ENCODE peak calls at places on chromosomes 5 and 9, in nine cellular contexts. One of them, this sample, is unnamed.

GRCh38 chr5:110957934-110958333 is 113.6 kb upstream of the TSLP start:
- DNase-seq in CD8-positive, alpha-beta T cell: no peak
- DNase-seq in colonic mucosa: no peak
- DNase-seq in IMR-90: peak; percentile 75
- DNase-seq in tibial artery: no peak
- DNase-seq in psoas muscle: no peak
- DNase-seq in dorsolateral prefrontal cortex: no peak
- DNase-seq in WERI-Rb-1: no peak
- DNase-seq in pancreas: no peak
- DNase-seq in this sample: peak; percentile 14

GRCh38 chr9:115291841-115292240 is 173.9 kb upstream of the TNC start:
- DNase-seq in CD8-positive, alpha-beta T cell: no peak
- DNase-seq in colonic mucosa: peak; percentile 89
- DNase-seq in IMR-90: peak; percentile 52
- DNase-seq in tibial artery: no peak
- DNase-seq in psoas muscle: no peak
- DNase-seq in dorsolateral prefrontal cortex: no peak
- DNase-seq in WERI-Rb-1: no peak
- DNase-seq in pancreas: no peak
- DNase-seq in this sample: no peak

GRCh38 chr9:112809351-112809848 is 58.8 kb downstream of the SNX30 start:
- DNase-seq in CD8-positive, alpha-beta T cell: no peak
- DNase-seq in colonic mucosa: no peak
- DNase-seq in IMR-90: no peak
- DNase-seq in tibial artery: no peak
- DNase-seq in psoas muscle: no peak
- DNase-seq in dorsolateral prefrontal cortex: no peak
- DNase-seq in WERI-Rb-1: no peak
- DNase-seq in pancreas: no peak
- DNase-seq in this sample: no peak

GRCh38 chr5:179620703-179621350 is 2.6 kb downstream of the HNRNPH1 start:
- DNase-seq in CD8-positive, alpha-beta T cell: no peak
- DNase-seq in colonic mucosa: no peak
- DNase-seq in IMR-90: no peak
- DNase-seq in tibial artery: no peak
- DNase-seq in psoas muscle: no peak
- DNase-seq in dorsolateral prefrontal cortex: no peak
- DNase-seq in WERI-Rb-1: no peak
- DNase-seq in pancreas: no peak
- DNase-seq in this sample: no peak

GRCh38 chr5:40447438-40447837 is 232.3 kb upstream of the PTGER4 start:
- DNase-seq in CD8-positive, alpha-beta T cell: no peak
- DNase-seq in colonic mucosa: no peak
- DNase-seq in IMR-90: peak; percentile 55
- DNase-seq in tibial artery: no peak
- DNase-seq in psoas muscle: no peak
- DNase-seq in dorsolateral prefrontal cortex: no peak
- DNase-seq in WERI-Rb-1: no peak
- DNase-seq in pancreas: no peak
- DNase-seq in this sample: peak; percentile 68

GRCh38 chr5:39424751-39425524 is at the start of gene DAB2:
- DNase-seq in CD8-positive, alpha-beta T cell: peak; percentile 39
- DNase-seq in colonic mucosa: peak; percentile 86
- DNase-seq in IMR-90: peak; percentile 96
- DNase-seq in tibial artery: peak; percentile 92
- DNase-seq in psoas muscle: peak; percentile 90
- DNase-seq in dorsolateral prefrontal cortex: peak; percentile 53
- DNase-seq in WERI-Rb-1: no peak
- DNase-seq in pancreas: peak; percentile 81
- DNase-seq in this sample: peak; percentile 92

GRCh38 chr5:125559296-125559695 is 812.9 kb upstream of the ZNF608 start:
- DNase-seq in CD8-positive, alpha-beta T cell: no peak
- DNase-seq in colonic mucosa: no peak
- DNase-seq in IMR-90: peak; percentile 99
- DNase-seq in tibial artery: no peak
- DNase-seq in psoas muscle: no peak
- DNase-seq in dorsolateral prefrontal cortex: no peak
- DNase-seq in WERI-Rb-1: no peak
- DNase-seq in pancreas: no peak
- DNase-seq in this sample: peak; percentile 96

GRCh38 chr5:147509041-147509709 is 693 bp downstream of the DPYSL3 start:
- DNase-seq in CD8-positive, alpha-beta T cell: no peak
- DNase-seq in colonic mucosa: peak; percentile 29
- DNase-seq in IMR-90: peak; percentile 16
- DNase-seq in tibial artery: peak; percentile 69
- DNase-seq in psoas muscle: peak; percentile 57
- DNase-seq in dorsolateral prefrontal cortex: no peak
- DNase-seq in WERI-Rb-1: peak; percentile 50
- DNase-seq in pancreas: peak; percentile 62
- DNase-seq in this sample: no peak

GRCh38 chr5:147453901-147454814 is 55.7 kb downstream of the DPYSL3 start:
- DNase-seq in CD8-positive, alpha-beta T cell: peak; percentile 66
- DNase-seq in colonic mucosa: peak; percentile 87
- DNase-seq in IMR-90: peak; percentile 85
- DNase-seq in tibial artery: peak; percentile 95
- DNase-seq in psoas muscle: peak; percentile 94
- DNase-seq in dorsolateral prefrontal cortex: peak; percentile 77
- DNase-seq in WERI-Rb-1: peak; percentile 94
- DNase-seq in pancreas: peak; percentile 97
- DNase-seq in this sample: peak; percentile 51

GRCh38 chr9:116387934-116388714 is 234.5 kb downstream of the PAPPA start:
- DNase-seq in CD8-positive, alpha-beta T cell: no peak
- DNase-seq in colonic mucosa: no peak
- DNase-seq in IMR-90: no peak
- DNase-seq in tibial artery: no peak
- DNase-seq in psoas muscle: no peak
- DNase-seq in dorsolateral prefrontal cortex: no peak
- DNase-seq in WERI-Rb-1: no peak
- DNase-seq in pancreas: no peak
- DNase-seq in this sample: no peak

GRCh38 chr5:39100851-39101396 is 26.7 kb upstream of the RICTOR start:
- DNase-seq in CD8-positive, alpha-beta T cell: no peak
- DNase-seq in colonic mucosa: no peak
- DNase-seq in IMR-90: peak; percentile 99
- DNase-seq in tibial artery: no peak
- DNase-seq in psoas muscle: no peak
- DNase-seq in dorsolateral prefrontal cortex: no peak
- DNase-seq in WERI-Rb-1: no peak
- DNase-seq in pancreas: no peak
- DNase-seq in this sample: peak; percentile 89

GRCh38 chr9:79134654-79135053 is 437.1 kb upstream of the TLE4 start:
- DNase-seq in CD8-positive, alpha-beta T cell: no peak
- DNase-seq in colonic mucosa: no peak
- DNase-seq in IMR-90: peak; percentile 12
- DNase-seq in tibial artery: no peak
- DNase-seq in psoas muscle: no peak
- DNase-seq in dorsolateral prefrontal cortex: no peak
- DNase-seq in WERI-Rb-1: peak; percentile 33
- DNase-seq in pancreas: no peak
- DNase-seq in this sample: peak; percentile 5

GRCh38 chr5:146338774-146339714 is at the start of gene POU4F3:
- DNase-seq in CD8-positive, alpha-beta T cell: no peak
- DNase-seq in colonic mucosa: no peak
- DNase-seq in IMR-90: no peak
- DNase-seq in tibial artery: no peak
- DNase-seq in psoas muscle: no peak
- DNase-seq in dorsolateral prefrontal cortex: no peak
- DNase-seq in WERI-Rb-1: peak; percentile 58
- DNase-seq in pancreas: no peak
- DNase-seq in this sample: no peak

GRCh38 chr5:134647750-134648424 is 698 bp upstream of the SEC24A start:
- DNase-seq in CD8-positive, alpha-beta T cell: peak; percentile 24
- DNase-seq in colonic mucosa: no peak
- DNase-seq in IMR-90: peak; percentile 35
- DNase-seq in tibial artery: peak; percentile 6
- DNase-seq in psoas muscle: peak; percentile 58
- DNase-seq in dorsolateral prefrontal cortex: no peak
- DNase-seq in WERI-Rb-1: no peak
- DNase-seq in pancreas: no peak
- DNase-seq in this sample: no peak

GRCh38 chr5:124745367-124746251 is 830 bp downstream of the ZNF608 start:
- DNase-seq in CD8-positive, alpha-beta T cell: no peak
- DNase-seq in colonic mucosa: no peak
- DNase-seq in IMR-90: peak; percentile 51
- DNase-seq in tibial artery: no peak
- DNase-seq in psoas muscle: no peak
- DNase-seq in dorsolateral prefrontal cortex: no peak
- DNase-seq in WERI-Rb-1: peak; percentile 14
- DNase-seq in pancreas: no peak
- DNase-seq in this sample: no peak

GRCh38 chr5:78574731-78575161 is 73.8 kb downstream of the LHFPL2 start:
- DNase-seq in CD8-positive, alpha-beta T cell: no peak
- DNase-seq in colonic mucosa: no peak
- DNase-seq in IMR-90: peak; percentile 68
- DNase-seq in tibial artery: no peak
- DNase-seq in psoas muscle: no peak
- DNase-seq in dorsolateral prefrontal cortex: no peak
- DNase-seq in WERI-Rb-1: peak; percentile 77
- DNase-seq in pancreas: no peak
- DNase-seq in this sample: peak; percentile 61

GRCh38 chr5:45335978-45336377 is 360.2 kb downstream of the HCN1 start:
- DNase-seq in CD8-positive, alpha-beta T cell: no peak
- DNase-seq in colonic mucosa: no peak
- DNase-seq in IMR-90: no peak
- DNase-seq in tibial artery: no peak
- DNase-seq in psoas muscle: no peak
- DNase-seq in dorsolateral prefrontal cortex: no peak
- DNase-seq in WERI-Rb-1: no peak
- DNase-seq in pancreas: no peak
- DNase-seq in this sample: no peak

GRCh38 chr5:41482715-41483114 is 27.7 kb downstream of the PLCXD3 start:
- DNase-seq in CD8-positive, alpha-beta T cell: no peak
- DNase-seq in colonic mucosa: no peak
- DNase-seq in IMR-90: no peak
- DNase-seq in tibial artery: no peak
- DNase-seq in psoas muscle: no peak
- DNase-seq in dorsolateral prefrontal cortex: no peak
- DNase-seq in WERI-Rb-1: no peak
- DNase-seq in pancreas: no peak
- DNase-seq in this sample: no peak

GRCh38 chr5:14251733-14252132 is 108.6 kb downstream of the TRIO start:
- DNase-seq in CD8-positive, alpha-beta T cell: no peak
- DNase-seq in colonic mucosa: no peak
- DNase-seq in IMR-90: no peak
- DNase-seq in tibial artery: no peak
- DNase-seq in psoas muscle: no peak
- DNase-seq in dorsolateral prefrontal cortex: no peak
- DNase-seq in WERI-Rb-1: no peak
- DNase-seq in pancreas: no peak
- DNase-seq in this sample: no peak

GRCh38 chr5:151661968-151662732 is 24.6 kb downstream of the SPARC start:
- DNase-seq in CD8-positive, alpha-beta T cell: no peak
- DNase-seq in colonic mucosa: no peak
- DNase-seq in IMR-90: no peak
- DNase-seq in tibial artery: no peak
- DNase-seq in psoas muscle: no peak
- DNase-seq in dorsolateral prefrontal cortex: no peak
- DNase-seq in WERI-Rb-1: no peak
- DNase-seq in pancreas: no peak
- DNase-seq in this sample: no peak

GRCh38 chr5:151661096-151661495 is 25.6 kb downstream of the SPARC start:
- DNase-seq in CD8-positive, alpha-beta T cell: no peak
- DNase-seq in colonic mucosa: no peak
- DNase-seq in IMR-90: no peak
- DNase-seq in tibial artery: no peak
- DNase-seq in psoas muscle: no peak
- DNase-seq in dorsolateral prefrontal cortex: no peak
- DNase-seq in WERI-Rb-1: no peak
- DNase-seq in pancreas: no peak
- DNase-seq in this sample: no peak

GRCh38 chr5:151659001-151659754 is 27.5 kb downstream of the SPARC start:
- DNase-seq in CD8-positive, alpha-beta T cell: peak; percentile 80
- DNase-seq in colonic mucosa: peak; percentile 79
- DNase-seq in IMR-90: peak; percentile 80
- DNase-seq in tibial artery: peak; percentile 91
- DNase-seq in psoas muscle: peak; percentile 92
- DNase-seq in dorsolateral prefrontal cortex: peak; percentile 76
- DNase-seq in WERI-Rb-1: peak; percentile 83
- DNase-seq in pancreas: peak; percentile 90
- DNase-seq in this sample: peak; percentile 75

GRCh38 chr5:151662805-151663204 is 23.9 kb downstream of the SPARC start:
- DNase-seq in CD8-positive, alpha-beta T cell: no peak
- DNase-seq in colonic mucosa: no peak
- DNase-seq in IMR-90: no peak
- DNase-seq in tibial artery: no peak
- DNase-seq in psoas muscle: no peak
- DNase-seq in dorsolateral prefrontal cortex: no peak
- DNase-seq in WERI-Rb-1: no peak
- DNase-seq in pancreas: no peak
- DNase-seq in this sample: no peak

GRCh38 chr5:151660616-151661015 is 26.1 kb downstream of the SPARC start:
- DNase-seq in CD8-positive, alpha-beta T cell: no peak
- DNase-seq in colonic mucosa: no peak
- DNase-seq in IMR-90: peak; percentile 84
- DNase-seq in tibial artery: no peak
- DNase-seq in psoas muscle: no peak
- DNase-seq in dorsolateral prefrontal cortex: no peak
- DNase-seq in WERI-Rb-1: no peak
- DNase-seq in pancreas: no peak
- DNase-seq in this sample: peak; percentile 71
- H3K27ac ChIP-seq in CD8-positive, alpha-beta T cell: no peak overlapping the region
- H3K27ac ChIP-seq in colonic mucosa: no peak overlapping the region
- H3K27ac ChIP-seq in IMR-90: peak overlapping the region; percentile 75
- H3K27ac ChIP-seq in tibial artery: peak overlapping the region; percentile 89
- H3K27ac ChIP-seq in psoas muscle: peak overlapping the region; percentile 20
- H3K27ac ChIP-seq in dorsolateral prefrontal cortex: no peak overlapping the region
- H3K27ac ChIP-seq in WERI-Rb-1: no peak overlapping the region
- H3K27ac ChIP-seq in pancreas: no peak overlapping the region
- H3K27ac ChIP-seq in this sample: peak overlapping the region; percentile 28

GRCh38 chr9:21789541-21790037 is 12.8 kb upstream of the MTAP start:
- DNase-seq in CD8-positive, alpha-beta T cell: peak; percentile 47
- DNase-seq in colonic mucosa: peak; percentile 60
- DNase-seq in IMR-90: peak; percentile 95
- DNase-seq in tibial artery: no peak
- DNase-seq in psoas muscle: no peak
- DNase-seq in dorsolateral prefrontal cortex: peak; percentile 40
- DNase-seq in WERI-Rb-1: peak; percentile 52
- DNase-seq in pancreas: no peak
- DNase-seq in this sample: peak; percentile 73
- TF ChIP-seq CTCF in CD8-positive, alpha-beta T cell: peak; percentile 86
- TF ChIP-seq CTCF in colonic mucosa: peak; percentile 82
- TF ChIP-seq CTCF in IMR-90: peak; percentile 70
- TF ChIP-seq CTCF in tibial artery: peak; percentile 75
- TF ChIP-seq CTCF in psoas muscle: peak; percentile 81
- TF ChIP-seq CTCF in dorsolateral prefrontal cortex: peak; percentile 96
- TF ChIP-seq CTCF in WERI-Rb-1: peak; percentile 33
- TF ChIP-seq CTCF in pancreas: peak; percentile 58
- TF ChIP-seq CTCF in this sample: peak; percentile 73

GRCh38 chr5:95989283-95990048 is 27.8 kb upstream of the ELL2 start:
- DNase-seq in CD8-positive, alpha-beta T cell: no peak
- DNase-seq in colonic mucosa: no peak
- DNase-seq in IMR-90: no peak
- DNase-seq in tibial artery: no peak
- DNase-seq in psoas muscle: no peak
- DNase-seq in dorsolateral prefrontal cortex: no peak
- DNase-seq in WERI-Rb-1: no peak
- DNase-seq in pancreas: no peak
- DNase-seq in this sample: no peak
- H3K27ac ChIP-seq in CD8-positive, alpha-beta T cell: no peak overlapping the region
- H3K27ac ChIP-seq in colonic mucosa: no peak overlapping the region
- H3K27ac ChIP-seq in IMR-90: no peak overlapping the region
- H3K27ac ChIP-seq in tibial artery: peak overlapping the region; percentile 75
- H3K27ac ChIP-seq in psoas muscle: no peak overlapping the region
- H3K27ac ChIP-seq in dorsolateral prefrontal cortex: no peak overlapping the region
- H3K27ac ChIP-seq in WERI-Rb-1: no peak overlapping the region
- H3K27ac ChIP-seq in pancreas: no peak overlapping the region
- H3K27ac ChIP-seq in this sample: no peak overlapping the region

GRCh38 chr9:73050062-73050814 is 97.4 kb upstream of the ALDH1A1 start:
- DNase-seq in CD8-positive, alpha-beta T cell: no peak
- DNase-seq in colonic mucosa: no peak
- DNase-seq in IMR-90: peak; percentile 5
- DNase-seq in tibial artery: no peak
- DNase-seq in psoas muscle: no peak
- DNase-seq in dorsolateral prefrontal cortex: no peak
- DNase-seq in WERI-Rb-1: no peak
- DNase-seq in pancreas: no peak
- DNase-seq in this sample: no peak
- TF ChIP-seq CTCF in CD8-positive, alpha-beta T cell: no peak
- TF ChIP-seq CTCF in colonic mucosa: no peak
- TF ChIP-seq CTCF in IMR-90: no peak
- TF ChIP-seq CTCF in tibial artery: no peak
- TF ChIP-seq CTCF in psoas muscle: no peak
- TF ChIP-seq CTCF in dorsolateral prefrontal cortex: no peak
- TF ChIP-seq CTCF in WERI-Rb-1: no peak
- TF ChIP-seq CTCF in pancreas: no peak
- TF ChIP-seq CTCF in this sample: peak; percentile 39

This sample was measured in brain microvascular endothelial cell.